ENCODE peak calls at places on chromosomes 7 and 10, in ten cellular contexts. One of them, this sample, is unnamed. For H3K4me1, the result is how much of the 10 kb centered on the place peaks cover.

GRCh38 chr10:29881336-29881751 is 178.0 kb downstream of the JCAD start:
- DNase-seq in colonic mucosa: no peak
- DNase-seq in A549: no peak
- DNase-seq in psoas muscle: no peak
- DNase-seq in BE2C: no peak
- DNase-seq in uterus: peak
- DNase-seq in PC-9: no peak
- DNase-seq in astrocyte: no peak
- DNase-seq in IMR-90: no peak
- DNase-seq in mammary epithelial cell: no peak
- DNase-seq in this sample: no peak

GRCh38 chr10:14507721-14508120 is 177.0 kb upstream of the FRMD4A start:
- DNase-seq in colonic mucosa: no peak
- DNase-seq in A549: no peak
- DNase-seq in psoas muscle: no peak
- DNase-seq in BE2C: no peak
- DNase-seq in uterus: no peak
- DNase-seq in PC-9: no peak
- DNase-seq in astrocyte: no peak
- DNase-seq in IMR-90: no peak
- DNase-seq in mammary epithelial cell: no peak
- DNase-seq in this sample: no peak

GRCh38 chr10:63467833-63468232 is 2.1 kb upstream of the JMJD1C start:
- DNase-seq in colonic mucosa: no peak
- DNase-seq in A549: no peak
- DNase-seq in psoas muscle: no peak
- DNase-seq in BE2C: peak
- DNase-seq in uterus: no peak
- DNase-seq in PC-9: no peak
- DNase-seq in astrocyte: no peak
- DNase-seq in IMR-90: peak
- DNase-seq in mammary epithelial cell: no peak
- DNase-seq in this sample: no peak

GRCh38 chr7:130008941-130009847 is 42.0 kb downstream of the ZC3HC1 start:
- DNase-seq in colonic mucosa: peak
- DNase-seq in A549: peak
- DNase-seq in psoas muscle: peak
- DNase-seq in BE2C: no peak
- DNase-seq in uterus: peak
- DNase-seq in PC-9: peak
- DNase-seq in astrocyte: peak
- DNase-seq in IMR-90: peak
- DNase-seq in mammary epithelial cell: peak
- DNase-seq in this sample: peak

GRCh38 chr7:111145472-111145871 is 54.5 kb downstream of the LRRN3 start:
- DNase-seq in colonic mucosa: no peak
- DNase-seq in A549: no peak
- DNase-seq in psoas muscle: no peak
- DNase-seq in BE2C: no peak
- DNase-seq in uterus: no peak
- DNase-seq in PC-9: no peak
- DNase-seq in astrocyte: no peak
- DNase-seq in IMR-90: no peak
- DNase-seq in mammary epithelial cell: no peak
- DNase-seq in this sample: no peak

GRCh38 chr10:77507313-77507712 is 130.3 kb downstream of the KCNMA1 start:
- DNase-seq in colonic mucosa: no peak
- DNase-seq in A549: no peak
- DNase-seq in psoas muscle: no peak
- DNase-seq in BE2C: peak
- DNase-seq in uterus: no peak
- DNase-seq in PC-9: no peak
- DNase-seq in astrocyte: no peak
- DNase-seq in IMR-90: no peak
- DNase-seq in mammary epithelial cell: no peak
- DNase-seq in this sample: no peak

GRCh38 chr7:103073989-103074518 is 542 bp downstream of the FBXL13 start:
- DNase-seq in colonic mucosa: peak
- DNase-seq in A549: no peak
- DNase-seq in psoas muscle: no peak
- DNase-seq in BE2C: no peak
- DNase-seq in uterus: no peak
- DNase-seq in PC-9: no peak
- DNase-seq in astrocyte: no peak
- DNase-seq in IMR-90: no peak
- DNase-seq in mammary epithelial cell: no peak
- DNase-seq in this sample: peak

GRCh38 chr10:20890491-20891337 is 6.4 kb downstream of the NEBL start:
- DNase-seq in colonic mucosa: no peak
- DNase-seq in A549: no peak
- DNase-seq in psoas muscle: no peak
- DNase-seq in BE2C: no peak
- DNase-seq in uterus: no peak
- DNase-seq in PC-9: no peak
- DNase-seq in astrocyte: peak
- DNase-seq in IMR-90: no peak
- DNase-seq in mammary epithelial cell: peak
- DNase-seq in this sample: no peak

GRCh38 chr7:50362712-50363282 is 58.3 kb downstream of the IKZF1 start:
- DNase-seq in colonic mucosa: no peak
- DNase-seq in A549: no peak
- DNase-seq in psoas muscle: no peak
- DNase-seq in BE2C: no peak
- DNase-seq in uterus: no peak
- DNase-seq in PC-9: no peak
- DNase-seq in astrocyte: no peak
- DNase-seq in IMR-90: no peak
- DNase-seq in mammary epithelial cell: no peak
- DNase-seq in this sample: no peak

GRCh38 chr10:73910401-73910763 is 550 bp upstream of the PLAU start:
- DNase-seq in colonic mucosa: peak
- DNase-seq in A549: no peak
- DNase-seq in psoas muscle: no peak
- DNase-seq in BE2C: no peak
- DNase-seq in uterus: no peak
- DNase-seq in PC-9: peak
- DNase-seq in astrocyte: no peak
- DNase-seq in IMR-90: peak
- DNase-seq in mammary epithelial cell: peak
- DNase-seq in this sample: no peak

GRCh38 chr7:157853076-157853788 is 516.4 kb downstream of the DNAJB6 start:
- DNase-seq in colonic mucosa: no peak
- DNase-seq in A549: no peak
- DNase-seq in psoas muscle: no peak
- DNase-seq in BE2C: no peak
- DNase-seq in uterus: no peak
- DNase-seq in PC-9: no peak
- DNase-seq in astrocyte: no peak
- DNase-seq in IMR-90: no peak
- DNase-seq in mammary epithelial cell: no peak
- DNase-seq in this sample: no peak

GRCh38 chr10:11612004-11613001 is 853 bp upstream of the USP6NL start:
- DNase-seq in colonic mucosa: peak
- DNase-seq in A549: no peak
- DNase-seq in psoas muscle: no peak
- DNase-seq in BE2C: no peak
- DNase-seq in uterus: no peak
- DNase-seq in PC-9: no peak
- DNase-seq in astrocyte: no peak
- DNase-seq in IMR-90: no peak
- DNase-seq in mammary epithelial cell: peak
- DNase-seq in this sample: no peak

GRCh38 chr10:79088613-79089355 is 20.0 kb downstream of the ZMIZ1 start:
- DNase-seq in colonic mucosa: no peak
- DNase-seq in A549: no peak
- DNase-seq in psoas muscle: no peak
- DNase-seq in BE2C: no peak
- DNase-seq in uterus: no peak
- DNase-seq in PC-9: no peak
- DNase-seq in astrocyte: no peak
- DNase-seq in IMR-90: no peak
- DNase-seq in mammary epithelial cell: no peak
- DNase-seq in this sample: no peak
- H3K4me1 ChIP-seq in colonic mucosa: under half
- H3K4me1 ChIP-seq in A549: half or more
- H3K4me1 ChIP-seq in psoas muscle: half or more
- H3K4me1 ChIP-seq in BE2C: under half
- H3K4me1 ChIP-seq in uterus: under half
- H3K4me1 ChIP-seq in PC-9: under half
- H3K4me1 ChIP-seq in astrocyte: under half
- H3K4me1 ChIP-seq in IMR-90: half or more
- H3K4me1 ChIP-seq in mammary epithelial cell: under half
- H3K4me1 ChIP-seq in this sample: half or more

GRCh38 chr7:135232087-135232486 is 1.6 kb upstream of the STRA8 start:
- DNase-seq in colonic mucosa: no peak
- DNase-seq in A549: no peak
- DNase-seq in psoas muscle: no peak
- DNase-seq in BE2C: no peak
- DNase-seq in uterus: no peak
- DNase-seq in PC-9: no peak
- DNase-seq in astrocyte: no peak
- DNase-seq in IMR-90: no peak
- DNase-seq in mammary epithelial cell: no peak
- DNase-seq in this sample: no peak

GRCh38 chr7:135233570-135233969 is at the start of gene STRA8:
- DNase-seq in colonic mucosa: no peak
- DNase-seq in A549: no peak
- DNase-seq in psoas muscle: no peak
- DNase-seq in BE2C: no peak
- DNase-seq in uterus: no peak
- DNase-seq in PC-9: no peak
- DNase-seq in astrocyte: no peak
- DNase-seq in IMR-90: no peak
- DNase-seq in mammary epithelial cell: no peak
- DNase-seq in this sample: no peak

GRCh38 chr7:135234727-135235126 is 1.1 kb downstream of the STRA8 start:
- DNase-seq in colonic mucosa: no peak
- DNase-seq in A549: no peak
- DNase-seq in psoas muscle: no peak
- DNase-seq in BE2C: no peak
- DNase-seq in uterus: no peak
- DNase-seq in PC-9: no peak
- DNase-seq in astrocyte: no peak
- DNase-seq in IMR-90: no peak
- DNase-seq in mammary epithelial cell: no peak
- DNase-seq in this sample: no peak

GRCh38 chr7:135232720-135233119 is 918 bp upstream of the STRA8 start:
- DNase-seq in colonic mucosa: no peak
- DNase-seq in A549: no peak
- DNase-seq in psoas muscle: no peak
- DNase-seq in BE2C: peak
- DNase-seq in uterus: no peak
- DNase-seq in PC-9: no peak
- DNase-seq in astrocyte: no peak
- DNase-seq in IMR-90: no peak
- DNase-seq in mammary epithelial cell: no peak
- DNase-seq in this sample: no peak

DNA sequence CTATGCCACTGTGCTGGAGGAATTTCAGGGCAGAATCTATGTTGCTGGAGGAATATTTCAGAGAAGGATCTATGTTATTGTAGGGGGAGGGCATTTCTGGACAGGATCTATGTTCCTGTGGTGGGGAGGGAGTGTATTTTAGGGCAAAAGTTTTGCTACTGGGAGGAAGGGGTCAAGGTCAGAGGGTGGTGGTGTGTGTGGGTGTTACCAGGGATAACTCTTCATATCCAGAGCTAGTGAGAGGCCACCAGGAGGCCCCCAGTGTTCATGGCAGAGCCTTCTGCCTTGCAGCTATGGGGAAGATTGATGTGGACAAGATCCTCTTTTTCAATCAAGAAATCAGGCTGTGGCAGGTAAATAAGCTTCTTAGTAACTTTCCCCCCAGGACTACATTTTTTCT is 2.0 kb upstream of the STRA8 start:
- DNase-seq in colonic mucosa: no peak
- DNase-seq in A549: no peak
- DNase-seq in psoas muscle: no peak
- DNase-seq in BE2C: no peak
- DNase-seq in uterus: no peak
- DNase-seq in PC-9: no peak
- DNase-seq in astrocyte: no peak
- DNase-seq in IMR-90: no peak
- DNase-seq in mammary epithelial cell: no peak
- DNase-seq in this sample: no peak
- TF ChIP-seq CTCF in colonic mucosa: no peak
- TF ChIP-seq CTCF in A549: no peak
- TF ChIP-seq CTCF in psoas muscle: no peak
- TF ChIP-seq CTCF in BE2C: no peak
- TF ChIP-seq CTCF in uterus: no peak
- TF ChIP-seq CTCF in PC-9: no peak
- TF ChIP-seq CTCF in astrocyte: no peak
- TF ChIP-seq CTCF in IMR-90: no peak
- TF ChIP-seq CTCF in mammary epithelial cell: no peak
- TF ChIP-seq CTCF in this sample: no peak

DNA sequence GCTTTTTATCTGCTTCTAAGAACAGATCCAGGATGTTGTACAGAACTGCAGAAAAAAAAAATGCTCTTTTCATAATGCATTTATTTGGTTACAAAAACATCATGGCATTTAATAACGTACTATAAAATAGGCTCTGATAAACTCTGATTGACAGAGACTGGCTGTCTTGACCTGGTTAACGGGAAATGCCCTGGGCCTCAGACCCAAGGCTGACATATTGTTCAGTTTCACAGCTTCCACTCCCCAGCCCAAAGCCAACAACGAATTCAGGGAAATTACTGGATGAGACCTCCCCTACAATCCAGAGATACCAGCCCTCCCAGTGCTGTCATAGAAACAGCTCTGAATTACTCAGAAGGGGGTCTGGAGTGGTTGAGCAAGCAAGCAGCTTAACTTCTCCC is 260.1 kb downstream of the CREB5 start:
- DNase-seq in colonic mucosa: no peak
- DNase-seq in A549: no peak
- DNase-seq in psoas muscle: no peak
- DNase-seq in BE2C: no peak
- DNase-seq in uterus: no peak
- DNase-seq in PC-9: no peak
- DNase-seq in astrocyte: no peak
- DNase-seq in IMR-90: no peak
- DNase-seq in mammary epithelial cell: no peak
- DNase-seq in this sample: no peak
- H3K4me1 ChIP-seq in colonic mucosa: under half
- H3K4me1 ChIP-seq in A549: under half
- H3K4me1 ChIP-seq in psoas muscle: under half
- H3K4me1 ChIP-seq in BE2C: under half
- H3K4me1 ChIP-seq in uterus: under half
- H3K4me1 ChIP-seq in PC-9: under half
- H3K4me1 ChIP-seq in astrocyte: under half
- H3K4me1 ChIP-seq in IMR-90: under half
- H3K4me1 ChIP-seq in mammary epithelial cell: under half
- H3K4me1 ChIP-seq in this sample: under half

GRCh38 chr7:31145339-31145738 is 93.2 kb downstream of the ADCYAP1R1 start:
- DNase-seq in colonic mucosa: no peak
- DNase-seq in A549: no peak
- DNase-seq in psoas muscle: no peak
- DNase-seq in BE2C: no peak
- DNase-seq in uterus: no peak
- DNase-seq in PC-9: no peak
- DNase-seq in astrocyte: no peak
- DNase-seq in IMR-90: no peak
- DNase-seq in mammary epithelial cell: no peak
- DNase-seq in this sample: no peak

GRCh38 chr7:31151849-31152248 is 99.7 kb downstream of the ADCYAP1R1 start:
- DNase-seq in colonic mucosa: no peak
- DNase-seq in A549: no peak
- DNase-seq in psoas muscle: no peak
- DNase-seq in BE2C: no peak
- DNase-seq in uterus: no peak
- DNase-seq in PC-9: no peak
- DNase-seq in astrocyte: no peak
- DNase-seq in IMR-90: no peak
- DNase-seq in mammary epithelial cell: no peak
- DNase-seq in this sample: no peak

GRCh38 chr7:31146026-31146425 is 93.9 kb downstream of the ADCYAP1R1 start:
- DNase-seq in colonic mucosa: no peak
- DNase-seq in A549: no peak
- DNase-seq in psoas muscle: no peak
- DNase-seq in BE2C: no peak
- DNase-seq in uterus: no peak
- DNase-seq in PC-9: no peak
- DNase-seq in astrocyte: no peak
- DNase-seq in IMR-90: no peak
- DNase-seq in mammary epithelial cell: peak
- DNase-seq in this sample: no peak
- TF ChIP-seq CTCF in colonic mucosa: no peak
- TF ChIP-seq CTCF in A549: no peak
- TF ChIP-seq CTCF in psoas muscle: no peak
- TF ChIP-seq CTCF in BE2C: no peak
- TF ChIP-seq CTCF in uterus: no peak
- TF ChIP-seq CTCF in PC-9: no peak
- TF ChIP-seq CTCF in astrocyte: no peak
- TF ChIP-seq CTCF in IMR-90: no peak
- TF ChIP-seq CTCF in mammary epithelial cell: no peak
- TF ChIP-seq CTCF in this sample: no peak